ENCODE peak calls at places on chromosomes 13 and 19, in nine cellular contexts. E is body of pancreas; U is AG08395; I is fibroblast of the aortic adventitia; C is ascending aorta; B is substantia nigra; O is NCI-H1105 treated with DMSO at 0.1 percent for 48 hours; Q is stimulated activated CD4-positive, alpha-beta T cell treated with anti-CD3 and anti-CD28 coated beads, Interleukin-2, amount 100 ng/mL, for 48 hours; K is A549. A is an unnamed sample.

GRCh38 chr19:47106819-47107200 is 6.8 kb downstream of the ZC3H4 start:
- DNase-seq in Q (no peak), C (no peak), K (no peak), B (no peak), E (no peak), U (no peak), O (no peak), I (peak), A (no peak)

GRCh38 chr19:28289294-28290063 is 923.5 kb downstream of the UQCRFS1 start:
- DNase-seq in K (no peak), E (peak), O (peak), U (peak), Q (no peak), B (no peak), C (no peak), I (peak), A (no peak)

GRCh38 chr19:2014731-2015610 is 543 bp downstream of the BTBD2 start:
- DNase-seq in K (no peak), C (no peak), E (no peak), U (no peak), Q (peak), B (no peak), O (no peak), I (no peak), A (no peak)

GRCh38 chr13:79767126-79767525 is 286.2 kb downstream of the NDFIP2 start:
- DNase-seq in K (no peak), O (no peak), U (no peak), E (no peak), Q (no peak), C (no peak), I (no peak), B (no peak), A (no peak)

GRCh38 chr19:21092107-21092506 is 10.1 kb downstream of the ZNF714 start:
- DNase-seq in O (no peak), B (no peak), I (peak), E (peak), U (peak), C (no peak), Q (no peak), K (no peak), A (no peak)

GRCh38 chr13:66353664-66354063 is 876.5 kb downstream of the PCDH9 start:
- DNase-seq in U (no peak), I (peak), Q (no peak), E (peak), O (peak), C (no peak), K (no peak), B (no peak), A (no peak)

GRCh38 chr19:53982056-53982455 is 9.4 kb upstream of the CACNG6 start:
- DNase-seq in O (no peak), I (no peak), U (no peak), C (no peak), Q (no peak), E (peak), B (no peak), K (no peak), A (no peak)

GRCh38 chr13:76245216-76245615 is 609.1 kb downstream of the LMO7 start:
- DNase-seq in O (no peak), U (no peak), C (no peak), B (no peak), I (no peak), E (no peak), Q (no peak), K (no peak), A (no peak)

GRCh38 chr19:11176466-11177193 is 20.7 kb downstream of the KANK2 start:
- DNase-seq in B (no peak), K (no peak), Q (no peak), I (no peak), O (no peak), E (no peak), C (no peak), U (no peak), A (no peak)

GRCh38 chr19:39407644-39408391 is 1.2 kb downstream of the ZFP36 start:
- DNase-seq in C (peak), E (peak), B (no peak), U (no peak), K (no peak), I (peak), Q (no peak), O (no peak), A (no peak)

GRCh38 chr13:75318138-75318833 is 163.7 kb downstream of the TBC1D4 start:
- DNase-seq in E (no peak), I (no peak), K (no peak), Q (peak), C (no peak), B (no peak), O (no peak), U (no peak), A (no peak)

GRCh38 chr13:93529961-93530360 is 303.4 kb downstream of the GPC6 start:
- DNase-seq in K (no peak), I (no peak), U (no peak), C (no peak), B (no peak), O (no peak), E (no peak), Q (no peak), A (no peak)

GRCh38 chr13:23990443-23990842 is 93.1 kb upstream of the C1QTNF9B start:
- DNase-seq in C (no peak), I (no peak), K (no peak), O (no peak), Q (no peak), E (no peak), U (no peak), B (no peak), A (no peak)

GRCh38 chr13:83827338-83827737 is 54.9 kb downstream of the SLITRK1 start:
- DNase-seq in U (no peak), Q (no peak), K (no peak), E (no peak), O (no peak), C (no peak), I (no peak), B (no peak), A (no peak)

GRCh38 chr13:27868639-27869435 is 51.0 kb upstream of the PDX1 start:
- DNase-seq in O (peak), I (peak), Q (no peak), E (peak), B (no peak), U (no peak), K (no peak), C (no peak), A (no peak)

GRCh38 chr19:10431943-10432735 is 11.8 kb downstream of the PDE4A start:
- DNase-seq in B (no peak), O (no peak), U (peak), Q (no peak), I (peak), E (peak), C (peak), K (no peak), A (no peak)

GRCh38 chr19:48812094-48812929 is 1.5 kb upstream of the BCAT2 start:
- DNase-seq in B (no peak), E (peak), Q (peak), O (peak), C (peak), K (peak), U (peak), I (peak), A (peak)

GRCh38 chr13:73421310-73421912 is 362.6 kb downstream of the KLF5 start:
- DNase-seq in I (peak), E (peak), O (no peak), B (no peak), U (no peak), C (no peak), K (no peak), Q (peak), A (no peak)

A was measured in tibial nerve.